ENCODE peak calls at places on chromosome 11, in five cellular contexts. One of them, this sample, is unnamed.

GRCh38 chr11:134584706-134585445 is 172.8 kb upstream of the B3GAT1 start:
- DNase-seq in head of caudate nucleus: no peak
- DNase-seq in chondrocyte: no peak
- DNase-seq in stimulated activated CD4-positive, alpha-beta T cell treated with anti-CD3 and anti-CD28 coated beads, Interleukin-4, amount 100 ng/mL, for 4 hours: no peak
- DNase-seq in HTR-8/SVneo: no peak
- DNase-seq in this sample: no peak

GRCh38 chr11:10386361-10386760 is 68.7 kb upstream of the AMPD3 start:
- DNase-seq in head of caudate nucleus: no peak
- DNase-seq in chondrocyte: no peak
- DNase-seq in stimulated activated CD4-positive, alpha-beta T cell treated with anti-CD3 and anti-CD28 coated beads, Interleukin-4, amount 100 ng/mL, for 4 hours: no peak
- DNase-seq in HTR-8/SVneo: no peak
- DNase-seq in this sample: no peak

GRCh38 chr11:130829801-130830562 is 86.3 kb downstream of the SNX19 start:
- DNase-seq in head of caudate nucleus: no peak
- DNase-seq in chondrocyte: no peak
- DNase-seq in stimulated activated CD4-positive, alpha-beta T cell treated with anti-CD3 and anti-CD28 coated beads, Interleukin-4, amount 100 ng/mL, for 4 hours: no peak
- DNase-seq in HTR-8/SVneo: no peak
- DNase-seq in this sample: no peak

GRCh38 chr11:12777208-12777874 is 103.1 kb downstream of the TEAD1 start:
- DNase-seq in head of caudate nucleus: no peak
- DNase-seq in chondrocyte: no peak
- DNase-seq in stimulated activated CD4-positive, alpha-beta T cell treated with anti-CD3 and anti-CD28 coated beads, Interleukin-4, amount 100 ng/mL, for 4 hours: no peak
- DNase-seq in HTR-8/SVneo: peak
- DNase-seq in this sample: no peak

GRCh38 chr11:2885017-2885675 is 429 bp downstream of the CDKN1C start:
- DNase-seq in head of caudate nucleus: peak
- DNase-seq in chondrocyte: no peak
- DNase-seq in stimulated activated CD4-positive, alpha-beta T cell treated with anti-CD3 and anti-CD28 coated beads, Interleukin-4, amount 100 ng/mL, for 4 hours: no peak
- DNase-seq in HTR-8/SVneo: peak
- DNase-seq in this sample: peak

GRCh38 chr11:65424200-65425104 is 1.9 kb downstream of the NEAT1 start:
- DNase-seq in head of caudate nucleus: peak
- DNase-seq in chondrocyte: no peak
- DNase-seq in stimulated activated CD4-positive, alpha-beta T cell treated with anti-CD3 and anti-CD28 coated beads, Interleukin-4, amount 100 ng/mL, for 4 hours: peak
- DNase-seq in HTR-8/SVneo: no peak
- DNase-seq in this sample: no peak

GRCh38 chr11:108743851-108744250 is 79.0 kb downstream of the DDX10 start:
- DNase-seq in head of caudate nucleus: no peak
- DNase-seq in chondrocyte: no peak
- DNase-seq in stimulated activated CD4-positive, alpha-beta T cell treated with anti-CD3 and anti-CD28 coated beads, Interleukin-4, amount 100 ng/mL, for 4 hours: no peak
- DNase-seq in HTR-8/SVneo: no peak
- DNase-seq in this sample: no peak

GRCh38 chr11:120912504-120912903 is 111.4 kb upstream of the TBCEL start:
- DNase-seq in head of caudate nucleus: no peak
- DNase-seq in chondrocyte: no peak
- DNase-seq in stimulated activated CD4-positive, alpha-beta T cell treated with anti-CD3 and anti-CD28 coated beads, Interleukin-4, amount 100 ng/mL, for 4 hours: no peak
- DNase-seq in HTR-8/SVneo: peak
- DNase-seq in this sample: no peak

GRCh38 chr11:8597182-8597581 is 3.2 kb upstream of the STK33 start:
- DNase-seq in head of caudate nucleus: no peak
- DNase-seq in chondrocyte: no peak
- DNase-seq in stimulated activated CD4-positive, alpha-beta T cell treated with anti-CD3 and anti-CD28 coated beads, Interleukin-4, amount 100 ng/mL, for 4 hours: no peak
- DNase-seq in HTR-8/SVneo: no peak
- DNase-seq in this sample: no peak

GRCh38 chr11:14423633-14424032 is 64.7 kb upstream of the RRAS2 start:
- DNase-seq in head of caudate nucleus: no peak
- DNase-seq in chondrocyte: no peak
- DNase-seq in stimulated activated CD4-positive, alpha-beta T cell treated with anti-CD3 and anti-CD28 coated beads, Interleukin-4, amount 100 ng/mL, for 4 hours: no peak
- DNase-seq in HTR-8/SVneo: no peak
- DNase-seq in this sample: no peak

GRCh38 chr11:131922220-131922619 is 551.8 kb downstream of the NTM start:
- DNase-seq in head of caudate nucleus: no peak
- DNase-seq in chondrocyte: no peak
- DNase-seq in stimulated activated CD4-positive, alpha-beta T cell treated with anti-CD3 and anti-CD28 coated beads, Interleukin-4, amount 100 ng/mL, for 4 hours: no peak
- DNase-seq in HTR-8/SVneo: no peak
- DNase-seq in this sample: no peak

GRCh38 chr11:69962152-69962551 is 116.0 kb upstream of the ANO1 start:
- DNase-seq in head of caudate nucleus: no peak
- DNase-seq in chondrocyte: no peak
- DNase-seq in stimulated activated CD4-positive, alpha-beta T cell treated with anti-CD3 and anti-CD28 coated beads, Interleukin-4, amount 100 ng/mL, for 4 hours: no peak
- DNase-seq in HTR-8/SVneo: peak
- DNase-seq in this sample: no peak

GRCh38 chr11:10518123-10518522 is 22.9 kb downstream of the RNF141 start:
- DNase-seq in head of caudate nucleus: no peak
- DNase-seq in chondrocyte: no peak
- DNase-seq in stimulated activated CD4-positive, alpha-beta T cell treated with anti-CD3 and anti-CD28 coated beads, Interleukin-4, amount 100 ng/mL, for 4 hours: no peak
- DNase-seq in HTR-8/SVneo: no peak
- DNase-seq in this sample: no peak

GRCh38 chr11:134905513-134905912 is 493.5 kb upstream of the B3GAT1 start:
- DNase-seq in head of caudate nucleus: peak
- DNase-seq in chondrocyte: no peak
- DNase-seq in stimulated activated CD4-positive, alpha-beta T cell treated with anti-CD3 and anti-CD28 coated beads, Interleukin-4, amount 100 ng/mL, for 4 hours: no peak
- DNase-seq in HTR-8/SVneo: no peak
- DNase-seq in this sample: no peak

GRCh38 chr11:132744771-132745170 is 787.5 kb downstream of the OPCML start:
- DNase-seq in head of caudate nucleus: no peak
- DNase-seq in chondrocyte: no peak
- DNase-seq in stimulated activated CD4-positive, alpha-beta T cell treated with anti-CD3 and anti-CD28 coated beads, Interleukin-4, amount 100 ng/mL, for 4 hours: no peak
- DNase-seq in HTR-8/SVneo: peak
- DNase-seq in this sample: no peak

GRCh38 chr11:1209371-1210057 is 13.4 kb upstream of the MUC5B start:
- DNase-seq in head of caudate nucleus: no peak
- DNase-seq in chondrocyte: peak
- DNase-seq in stimulated activated CD4-positive, alpha-beta T cell treated with anti-CD3 and anti-CD28 coated beads, Interleukin-4, amount 100 ng/mL, for 4 hours: no peak
- DNase-seq in HTR-8/SVneo: no peak
- DNase-seq in this sample: no peak

GRCh38 chr11:18393581-18394299 is 623 bp upstream of the LDHA start:
- DNase-seq in head of caudate nucleus: no peak
- DNase-seq in chondrocyte: no peak
- DNase-seq in stimulated activated CD4-positive, alpha-beta T cell treated with anti-CD3 and anti-CD28 coated beads, Interleukin-4, amount 100 ng/mL, for 4 hours: no peak
- DNase-seq in HTR-8/SVneo: peak
- DNase-seq in this sample: no peak

GRCh38 chr11:1937616-1938342 is 9.4 kb upstream of the MRPL23 start:
- DNase-seq in head of caudate nucleus: no peak
- DNase-seq in chondrocyte: peak
- DNase-seq in stimulated activated CD4-positive, alpha-beta T cell treated with anti-CD3 and anti-CD28 coated beads, Interleukin-4, amount 100 ng/mL, for 4 hours: no peak
- DNase-seq in HTR-8/SVneo: no peak
- DNase-seq in this sample: peak

GRCh38 chr11:12868315-12869073 is 140.6 kb upstream of the RASSF10 start:
- DNase-seq in head of caudate nucleus: no peak
- DNase-seq in chondrocyte: no peak
- DNase-seq in stimulated activated CD4-positive, alpha-beta T cell treated with anti-CD3 and anti-CD28 coated beads, Interleukin-4, amount 100 ng/mL, for 4 hours: no peak
- DNase-seq in HTR-8/SVneo: no peak
- DNase-seq in this sample: no peak

GRCh38 chr11:34252651-34253050 is 105.2 kb downstream of the ABTB2 start:
- DNase-seq in head of caudate nucleus: no peak
- DNase-seq in chondrocyte: no peak
- DNase-seq in stimulated activated CD4-positive, alpha-beta T cell treated with anti-CD3 and anti-CD28 coated beads, Interleukin-4, amount 100 ng/mL, for 4 hours: no peak
- DNase-seq in HTR-8/SVneo: no peak
- DNase-seq in this sample: no peak

GRCh38 chr11:8234425-8234821 is 29.3 kb downstream of the LMO1 start:
- DNase-seq in head of caudate nucleus: no peak
- DNase-seq in chondrocyte: no peak
- DNase-seq in stimulated activated CD4-positive, alpha-beta T cell treated with anti-CD3 and anti-CD28 coated beads, Interleukin-4, amount 100 ng/mL, for 4 hours: no peak
- DNase-seq in HTR-8/SVneo: peak
- DNase-seq in this sample: no peak

GRCh38 chr11:116111546-116111945 is 607.3 kb upstream of the CADM1 start:
- DNase-seq in head of caudate nucleus: no peak
- DNase-seq in chondrocyte: no peak
- DNase-seq in stimulated activated CD4-positive, alpha-beta T cell treated with anti-CD3 and anti-CD28 coated beads, Interleukin-4, amount 100 ng/mL, for 4 hours: no peak
- DNase-seq in HTR-8/SVneo: no peak
- DNase-seq in this sample: no peak

GRCh38 chr11:2522636-2523255 is 77.9 kb downstream of the KCNQ1 start:
- DNase-seq in head of caudate nucleus: peak
- DNase-seq in chondrocyte: peak
- DNase-seq in stimulated activated CD4-positive, alpha-beta T cell treated with anti-CD3 and anti-CD28 coated beads, Interleukin-4, amount 100 ng/mL, for 4 hours: no peak
- DNase-seq in HTR-8/SVneo: no peak
- DNase-seq in this sample: peak

GRCh38 chr11:24747275-24748251 is 250.7 kb downstream of the LUZP2 start:
- DNase-seq in head of caudate nucleus: no peak
- DNase-seq in chondrocyte: no peak
- DNase-seq in stimulated activated CD4-positive, alpha-beta T cell treated with anti-CD3 and anti-CD28 coated beads, Interleukin-4, amount 100 ng/mL, for 4 hours: no peak
- DNase-seq in HTR-8/SVneo: no peak
- DNase-seq in this sample: no peak

This sample was measured in T-helper 17 cell.